ENCODE peak calls at places on chromosomes 1 and 21, in seven cellular contexts. L is A549, Z is ovary, I is stomach, J is tibial nerve, G is upper lobe of left lung, V is transverse colon. M is an unnamed sample.

GRCh38 chr1:12001249-12001917 is 17.9 kb upstream of the MIIP start:
- DNase-seq in L (no peak), Z (peak; percentile 62), I (no peak), J (peak; percentile 63), G (no peak), V (no peak), M (no peak)

GRCh38 chr1:96416111-96416595 is 305.4 kb upstream of the PTBP2 start:
- DNase-seq in L (no peak), Z (no peak), I (no peak), J (peak; percentile 22), G (no peak), V (peak; percentile 9), M (peak; percentile 72)

GRCh38 chr1:219340796-219341195 is 167.1 kb downstream of the LYPLAL1 start:
- DNase-seq in L (no peak), Z (no peak), I (no peak), J (no peak), G (no peak), V (no peak), M (no peak)

GRCh38 chr21:14991957-14992356 is 72.8 kb downstream of the NRIP1 start:
- DNase-seq in L (no peak), Z (no peak), I (no peak), J (no peak), G (no peak), V (no peak), M (no peak)

GRCh38 chr1:33946836-33947235 is 83.0 kb downstream of the HMGB4 start:
- DNase-seq in L (no peak), Z (no peak), I (no peak), J (no peak), G (no peak), V (no peak), M (peak; percentile 39)

GRCh38 chr1:205012416-205013140 is 30.4 kb upstream of the CNTN2 start:
- DNase-seq in L (no peak), Z (no peak), I (no peak), J (no peak), G (no peak), V (no peak), M (no peak)

GRCh38 chr1:55064861-55065263 is 25.5 kb downstream of the PCSK9 start:
- DNase-seq in L (no peak), Z (peak; percentile 52), I (peak; percentile 43), J (no peak), G (no peak), V (no peak), M (no peak)

GRCh38 chr1:32159189-32159588 is 20.3 kb upstream of the TXLNA start:
- DNase-seq in L (no peak), Z (no peak), I (no peak), J (no peak), G (no peak), V (no peak), M (no peak)

GRCh38 chr1:5140136-5140535 is 485.7 kb downstream of the AJAP1 start:
- DNase-seq in L (no peak), Z (no peak), I (no peak), J (no peak), G (no peak), V (no peak), M (no peak)

GRCh38 chr1:156490401-156491032 is 10.1 kb downstream of the MEF2D start:
- DNase-seq in L (peak; percentile 44), Z (peak; percentile 60), I (no peak), J (no peak), G (no peak), V (peak; percentile 38), M (no peak)

GRCh38 chr21:15534450-15534886 is 195.3 kb upstream of the USP25 start:
- DNase-seq in L (no peak), Z (no peak), I (no peak), J (no peak), G (no peak), V (no peak), M (no peak)

GRCh38 chr1:40857737-40858136 is 4.4 kb downstream of the CITED4 start:
- DNase-seq in L (no peak), Z (no peak), I (no peak), J (no peak), G (no peak), V (no peak), M (no peak)

GRCh38 chr1:32447469-32448185 is 17.2 kb upstream of the ZBTB8B start:
- DNase-seq in L (no peak), Z (peak; percentile 42), I (no peak), J (no peak), G (no peak), V (no peak), M (no peak)

DNA sequence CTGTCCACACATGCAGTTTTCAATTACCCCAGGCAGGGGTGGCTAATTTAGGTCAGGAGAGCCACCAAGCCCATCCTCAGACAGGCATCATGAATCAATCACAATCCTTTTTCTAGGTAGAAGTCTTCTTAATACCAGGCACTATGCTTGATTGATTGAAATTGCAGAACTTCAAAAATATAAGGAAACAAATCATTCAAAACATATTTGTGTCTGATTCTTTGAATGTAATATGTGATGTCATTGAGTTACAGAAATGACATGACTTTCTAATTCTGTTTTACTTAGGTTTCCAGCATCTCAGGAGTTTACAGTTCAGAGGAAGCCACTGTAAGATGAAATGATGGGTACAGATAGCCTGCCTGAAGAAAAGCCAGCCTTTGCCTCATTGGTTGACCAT is 26.7 kb downstream of the RXRG start:
- DNase-seq in L (no peak), Z (no peak), I (no peak), J (no peak), G (no peak), V (no peak), M (no peak)
- TF ChIP-seq EP300 in L (no peak), Z (no peak), I (no peak), J (no peak), G (no peak), V (no peak), M (no peak)

GRCh38 chr1:107896946-107897345 is 68.0 kb downstream of the VAV3 start:
- DNase-seq in L (no peak), Z (no peak), I (no peak), J (no peak), G (no peak), V (no peak), M (no peak)

GRCh38 chr1:107900083-107900945 is 64.7 kb downstream of the VAV3 start:
- DNase-seq in L (no peak), Z (no peak), I (no peak), J (no peak), G (no peak), V (no peak), M (no peak)

GRCh38 chr1:107897428-107898339 is 67.3 kb downstream of the VAV3 start:
- DNase-seq in L (no peak), Z (no peak), I (no peak), J (no peak), G (no peak), V (peak; percentile 11), M (no peak)

GRCh38 chr1:107899655-107900054 is 65.3 kb downstream of the VAV3 start:
- DNase-seq in L (no peak), Z (no peak), I (no peak), J (no peak), G (no peak), V (no peak), M (no peak)

DNA sequence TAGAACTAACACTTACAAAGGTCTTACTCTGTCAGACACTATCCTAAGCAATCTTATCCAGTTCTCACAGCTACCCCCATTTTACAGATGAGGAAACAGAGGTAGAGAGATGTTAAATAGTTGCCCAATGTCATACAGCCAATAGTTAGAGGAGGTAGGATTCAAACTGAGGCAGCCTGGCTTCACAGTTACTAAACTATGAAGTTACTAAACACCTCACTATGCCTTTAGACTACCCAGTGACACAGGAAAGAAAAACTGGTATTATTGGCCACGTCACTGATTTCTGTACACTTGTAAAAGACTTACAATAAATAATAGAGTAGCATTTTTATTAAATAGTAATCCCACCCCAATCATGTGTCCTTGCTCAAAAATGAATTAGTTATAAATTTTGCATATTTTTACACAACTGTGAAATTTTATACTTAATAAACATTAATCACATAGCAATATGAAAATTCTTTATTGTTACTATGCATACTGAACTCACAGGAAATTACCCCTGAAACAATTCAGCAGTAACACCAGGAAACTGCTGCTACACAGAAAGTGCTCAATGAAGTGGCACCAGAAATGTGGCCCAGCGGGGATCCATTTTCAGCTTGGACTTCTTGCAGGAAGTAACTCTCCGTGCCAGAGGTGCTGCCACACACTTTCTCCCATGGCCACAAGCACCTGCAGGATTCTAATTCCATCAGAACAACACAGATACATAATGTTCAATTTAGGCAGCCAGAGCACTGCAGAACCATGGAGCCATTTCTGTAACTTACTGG is 69.4 kb downstream of the VAV3 start:
- DNase-seq in L (no peak), Z (no peak), I (peak; percentile 30), J (no peak), G (no peak), V (no peak), M (no peak)
- TF ChIP-seq EP300 in L (no peak), Z (no peak), I (no peak), J (no peak), G (no peak), V (no peak), M (no peak)

GRCh38 chr1:59141267-59141863 is 155.5 kb upstream of the FGGY start:
- DNase-seq in L (no peak), Z (no peak), I (no peak), J (no peak), G (no peak), V (no peak), M (no peak)

GRCh38 chr1:59138402-59138801 is 158.5 kb upstream of the FGGY start:
- DNase-seq in L (no peak), Z (no peak), I (no peak), J (no peak), G (no peak), V (no peak), M (no peak)

GRCh38 chr1:59137968-59138367 is 158.9 kb upstream of the FGGY start:
- DNase-seq in L (no peak), Z (no peak), I (no peak), J (no peak), G (no peak), V (no peak), M (no peak)

GRCh38 chr1:59136541-59137335 is 160.2 kb upstream of the FGGY start:
- DNase-seq in L (no peak), Z (no peak), I (no peak), J (no peak), G (no peak), V (no peak), M (no peak)

DNA sequence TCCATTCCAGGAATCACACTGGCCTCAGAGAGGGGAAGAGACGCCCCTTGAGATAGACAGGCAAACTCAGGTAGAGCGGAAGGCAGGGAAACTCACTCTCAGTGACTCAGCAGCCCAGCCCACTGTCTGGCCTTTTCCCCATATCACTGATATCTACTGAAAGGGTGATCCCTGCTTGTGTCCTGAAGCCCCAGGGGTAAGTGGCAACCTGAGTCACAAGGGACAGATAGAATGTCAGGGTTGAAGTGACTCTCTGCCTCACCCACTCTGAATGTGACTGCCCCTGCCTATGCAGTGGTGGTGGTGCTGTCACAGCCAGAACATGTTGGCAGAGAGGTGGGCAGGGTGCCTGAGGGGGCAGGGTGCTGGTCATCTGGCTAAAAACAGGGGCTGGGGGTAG is 157.5 kb upstream of the FGGY start:
- DNase-seq in L (peak; percentile 42), Z (no peak), I (peak; percentile 39), J (no peak), G (no peak), V (no peak), M (no peak)
- TF ChIP-seq EP300 in L (no peak), Z (no peak), I (no peak), J (no peak), G (no peak), V (no peak), M (no peak)

DNA sequence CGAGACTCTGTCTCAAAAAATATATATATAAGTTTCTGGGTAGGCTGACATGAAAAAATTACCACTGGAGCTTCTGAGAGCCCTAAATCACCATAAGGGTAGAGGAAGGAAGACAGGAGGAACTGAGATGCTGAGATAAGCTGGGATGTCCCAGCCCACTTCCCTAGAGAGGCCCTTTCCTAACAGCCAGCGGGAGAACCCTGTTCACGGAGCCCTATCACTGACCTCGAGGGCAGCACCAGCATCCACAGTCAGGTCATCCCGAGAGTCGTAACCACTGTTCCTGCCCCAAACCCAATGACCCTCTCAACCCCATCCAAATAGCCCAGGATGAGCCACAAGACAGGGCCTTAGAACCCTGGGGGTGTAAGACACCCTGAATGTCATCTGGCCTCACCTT is 77.5 kb downstream of the CD34 start:
- DNase-seq in L (no peak), Z (no peak), I (no peak), J (no peak), G (no peak), V (no peak), M (peak; percentile 55)
- TF ChIP-seq EP300 in L (no peak), Z (no peak), I (no peak), J (no peak), G (no peak), V (no peak), M (no peak)

M was measured in sigmoid colon.